ENCODE peak calls at places on chromosomes 2 and 18, in five cellular contexts. One of them, this sample, is unnamed.

GRCh38 chr2:61291851-61292575 is 130.0 kb downstream of the C2orf74 start:
- DNase-seq in sigmoid colon: no peak
- DNase-seq in ovary: no peak
- DNase-seq in upper lobe of left lung: no peak
- DNase-seq in A549: no peak
- DNase-seq in this sample: no peak

GRCh38 chr2:134401789-134402188 is 147.9 kb downstream of the MGAT5 start:
- DNase-seq in sigmoid colon: no peak
- DNase-seq in upper lobe of left lung: no peak
- DNase-seq in A549: no peak
- DNase-seq in ovary: no peak
- DNase-seq in this sample: no peak

GRCh38 chr18:34153711-34154110 is 71.0 kb downstream of the NOL4 start:
- DNase-seq in sigmoid colon: no peak
- DNase-seq in ovary: no peak
- DNase-seq in upper lobe of left lung: no peak
- DNase-seq in A549: no peak
- DNase-seq in this sample: no peak

GRCh38 chr2:138922973-138923563 is 142.9 kb upstream of the NXPH2 start:
- DNase-seq in sigmoid colon: no peak
- DNase-seq in ovary: no peak
- DNase-seq in upper lobe of left lung: no peak
- DNase-seq in A549: no peak
- DNase-seq in this sample: no peak

GRCh38 chr2:142874293-142874814 is 3.1 kb upstream of the KYNU start:
- DNase-seq in A549: no peak
- DNase-seq in ovary: no peak
- DNase-seq in sigmoid colon: no peak
- DNase-seq in upper lobe of left lung: no peak
- DNase-seq in this sample: peak

GRCh38 chr2:3377279-3377611 is 373 bp downstream of the EIPR1 start:
- DNase-seq in ovary: no peak
- DNase-seq in upper lobe of left lung: no peak
- DNase-seq in sigmoid colon: no peak
- DNase-seq in A549: peak
- DNase-seq in this sample: no peak

GRCh38 chr18:68060871-68061270 is 544.4 kb upstream of the DSEL start:
- DNase-seq in upper lobe of left lung: no peak
- DNase-seq in sigmoid colon: no peak
- DNase-seq in A549: no peak
- DNase-seq in ovary: no peak
- DNase-seq in this sample: no peak

GRCh38 chr2:35973737-35974132 is 381.8 kb upstream of the CRIM1 start:
- DNase-seq in upper lobe of left lung: no peak
- DNase-seq in sigmoid colon: no peak
- DNase-seq in ovary: no peak
- DNase-seq in A549: no peak
- DNase-seq in this sample: no peak

GRCh38 chr2:77013932-77014331 is 508.2 kb downstream of the LRRTM4 start:
- DNase-seq in A549: no peak
- DNase-seq in sigmoid colon: no peak
- DNase-seq in ovary: no peak
- DNase-seq in upper lobe of left lung: no peak
- DNase-seq in this sample: no peak

GRCh38 chr2:37415128-37415817 is 70.8 kb downstream of the QPCT start:
- DNase-seq in A549: no peak
- DNase-seq in sigmoid colon: no peak
- DNase-seq in upper lobe of left lung: peak
- DNase-seq in ovary: no peak
- DNase-seq in this sample: no peak

GRCh38 chr18:53799134-53799533 is 425.3 kb downstream of the MBD2 start:
- DNase-seq in upper lobe of left lung: no peak
- DNase-seq in ovary: no peak
- DNase-seq in sigmoid colon: no peak
- DNase-seq in A549: no peak
- DNase-seq in this sample: no peak

GRCh38 chr2:74373189-74373588 is 6.9 kb downstream of the DCTN1 start:
- DNase-seq in ovary: no peak
- DNase-seq in A549: no peak
- DNase-seq in sigmoid colon: no peak
- DNase-seq in upper lobe of left lung: no peak
- DNase-seq in this sample: peak

GRCh38 chr2:128036748-128037607 is 9.1 kb upstream of the SAP130 start:
- DNase-seq in upper lobe of left lung: no peak
- DNase-seq in sigmoid colon: no peak
- DNase-seq in A549: no peak
- DNase-seq in ovary: no peak
- DNase-seq in this sample: no peak

GRCh38 chr2:152407204-152407721 is 72.3 kb downstream of the FMNL2 start:
- DNase-seq in A549: peak
- DNase-seq in sigmoid colon: peak
- DNase-seq in upper lobe of left lung: no peak
- DNase-seq in ovary: peak
- DNase-seq in this sample: peak

GRCh38 chr2:10414000-10414451 is 34.1 kb downstream of the ODC1 start:
- DNase-seq in sigmoid colon: no peak
- DNase-seq in ovary: no peak
- DNase-seq in A549: no peak
- DNase-seq in upper lobe of left lung: no peak
- DNase-seq in this sample: peak

GRCh38 chr2:54455584-54456525 is at the start of gene SPTBN1:
- DNase-seq in A549: peak
- DNase-seq in sigmoid colon: peak
- DNase-seq in ovary: peak
- DNase-seq in upper lobe of left lung: peak
- DNase-seq in this sample: peak

GRCh38 chr2:117949800-117950199 is 64.1 kb downstream of the CCDC93 start:
- DNase-seq in A549: no peak
- DNase-seq in upper lobe of left lung: no peak
- DNase-seq in sigmoid colon: no peak
- DNase-seq in ovary: no peak
- DNase-seq in this sample: no peak

GRCh38 chr18:48851563-48851962 is 99.2 kb downstream of the SMAD7 start:
- DNase-seq in A549: no peak
- DNase-seq in sigmoid colon: no peak
- DNase-seq in ovary: peak
- DNase-seq in upper lobe of left lung: no peak
- DNase-seq in this sample: no peak

GRCh38 chr2:101616411-101616810 is 81.1 kb upstream of the MAP4K4 start:
- DNase-seq in ovary: no peak
- DNase-seq in A549: no peak
- DNase-seq in upper lobe of left lung: peak
- DNase-seq in sigmoid colon: no peak
- DNase-seq in this sample: no peak

GRCh38 chr2:208820289-208820688 is 413.7 kb downstream of the PTH2R start:
- DNase-seq in sigmoid colon: no peak
- DNase-seq in upper lobe of left lung: no peak
- DNase-seq in A549: no peak
- DNase-seq in ovary: no peak
- DNase-seq in this sample: no peak

GRCh38 chr2:168355110-168355509 is 101.0 kb upstream of the CERS6 start:
- DNase-seq in upper lobe of left lung: no peak
- DNase-seq in sigmoid colon: no peak
- DNase-seq in ovary: no peak
- DNase-seq in A549: no peak
- DNase-seq in this sample: no peak

GRCh38 chr18:79936641-79937040 is 14.8 kb downstream of the SLC66A2 start:
- DNase-seq in ovary: no peak
- DNase-seq in upper lobe of left lung: no peak
- DNase-seq in A549: no peak
- DNase-seq in sigmoid colon: peak
- DNase-seq in this sample: peak

GRCh38 chr18:34031810-34032209 is 192.9 kb downstream of the NOL4 start:
- DNase-seq in upper lobe of left lung: no peak
- DNase-seq in ovary: no peak
- DNase-seq in sigmoid colon: no peak
- DNase-seq in A549: no peak
- DNase-seq in this sample: no peak

DNA sequence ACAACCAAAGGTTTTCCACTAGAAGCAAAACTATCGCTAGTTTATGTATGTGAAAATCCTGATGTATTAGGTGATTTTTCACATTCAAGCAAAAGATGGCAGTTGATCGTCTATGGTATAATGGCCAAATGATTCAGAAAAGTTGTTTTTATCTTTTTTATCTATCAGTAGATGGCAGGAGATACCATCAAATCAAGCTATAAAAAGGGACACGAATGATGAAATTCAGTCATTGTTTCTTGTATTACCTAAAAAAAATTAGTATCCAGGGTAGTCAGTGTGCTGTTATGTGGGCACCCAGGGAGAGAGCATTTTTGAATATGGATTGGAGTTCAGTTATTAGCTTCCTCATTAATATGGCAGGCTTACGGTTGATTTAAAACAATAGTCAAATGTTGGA is 22.9 kb upstream of the CAVIN2 start:
- DNase-seq in upper lobe of left lung: no peak
- DNase-seq in A549: no peak
- DNase-seq in sigmoid colon: no peak
- DNase-seq in ovary: no peak
- DNase-seq in this sample: no peak
- TF ChIP-seq CTCF in upper lobe of left lung: no peak
- TF ChIP-seq CTCF in A549: no peak
- TF ChIP-seq CTCF in sigmoid colon: no peak
- TF ChIP-seq CTCF in ovary: no peak
- TF ChIP-seq CTCF in this sample: no peak

DNA sequence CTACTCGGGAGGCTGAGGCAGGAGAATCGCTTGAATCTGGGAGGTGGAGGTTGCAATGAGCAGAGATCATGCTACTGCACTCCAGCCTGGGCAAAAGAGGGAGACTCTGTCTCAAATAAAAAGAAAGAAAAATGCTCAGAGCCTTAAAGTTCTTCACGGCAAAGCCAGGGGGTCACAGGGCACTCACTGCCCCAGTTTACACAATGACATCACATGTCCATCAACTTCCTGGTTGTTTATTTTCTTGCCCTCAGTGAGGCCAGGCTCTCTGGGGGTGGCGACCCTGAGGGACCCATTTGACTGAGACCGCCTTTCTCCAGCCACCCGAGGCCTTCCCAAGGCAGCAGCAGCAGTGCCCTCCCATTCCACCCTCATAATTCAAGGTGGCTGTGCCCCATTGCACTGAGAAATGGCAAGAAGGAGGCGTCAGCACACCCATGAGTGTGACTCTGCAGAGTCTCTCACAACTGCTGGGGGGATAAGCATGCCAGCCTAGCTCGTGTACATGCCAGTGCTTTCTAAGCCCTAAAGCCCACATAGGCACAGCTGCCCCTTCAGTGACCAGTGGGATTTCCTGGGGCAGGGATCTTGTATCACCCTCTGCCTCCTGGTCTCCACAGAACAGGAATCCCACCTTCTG is 50.0 kb downstream of the SFXN5 start:
- DNase-seq in A549: no peak
- DNase-seq in sigmoid colon: no peak
- DNase-seq in upper lobe of left lung: no peak
- DNase-seq in ovary: no peak
- DNase-seq in this sample: no peak
- TF ChIP-seq EP300 in A549: no peak
- TF ChIP-seq EP300 in sigmoid colon: no peak
- TF ChIP-seq EP300 in upper lobe of left lung: no peak
- TF ChIP-seq EP300 in ovary: no peak
- TF ChIP-seq EP300 in this sample: no peak

DNA sequence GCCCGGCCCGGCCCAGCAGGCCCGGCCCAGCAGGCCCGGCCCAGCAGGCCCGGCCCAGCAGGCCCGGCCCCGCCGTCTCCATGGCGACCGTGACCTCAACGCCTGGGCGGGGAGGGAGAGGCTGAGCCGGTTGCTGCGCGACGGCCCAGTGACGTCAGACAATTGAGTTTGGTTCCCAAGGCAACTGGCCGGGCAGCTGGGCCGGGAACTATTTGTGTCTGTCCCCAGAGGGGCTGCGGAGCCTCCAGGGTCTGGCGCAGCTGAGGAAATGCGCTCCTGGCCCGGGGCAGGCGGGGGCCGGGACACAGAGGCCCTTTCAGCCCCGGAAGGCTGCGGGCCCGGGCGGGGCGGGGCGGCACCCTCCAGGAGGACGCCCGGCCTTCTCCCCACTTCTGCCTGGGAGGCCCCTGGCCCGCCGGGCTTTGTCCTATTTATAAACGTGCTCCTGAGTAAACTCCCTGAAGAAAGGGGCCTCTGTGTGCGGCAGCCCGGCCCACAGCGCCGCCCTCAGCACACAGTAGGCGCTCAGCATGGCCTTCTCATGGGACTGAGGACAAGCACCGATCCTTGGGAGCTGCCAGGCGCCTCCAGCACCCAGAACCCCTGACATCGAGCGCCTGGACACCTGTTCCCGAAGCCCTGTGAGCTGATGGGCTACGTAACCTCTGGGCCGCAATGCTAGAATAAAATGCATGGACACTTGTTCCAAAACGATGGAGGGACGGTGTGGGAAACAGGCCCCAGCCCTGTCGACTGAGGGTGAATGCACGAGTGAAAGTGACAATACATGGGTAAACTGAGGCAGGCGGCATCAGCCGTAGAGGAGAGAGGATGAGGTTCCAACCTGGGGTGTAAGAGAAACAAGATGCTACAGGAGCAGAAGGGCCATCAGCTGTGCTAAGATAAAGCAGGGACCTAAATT is 12.3 kb downstream of the TEX44 start:
- DNase-seq in A549: peak
- DNase-seq in sigmoid colon: peak
- DNase-seq in ovary: peak
- DNase-seq in upper lobe of left lung: peak
- DNase-seq in this sample: peak
- H3K4me3 ChIP-seq in A549: peak
- H3K4me3 ChIP-seq in sigmoid colon: peak
- H3K4me3 ChIP-seq in ovary: peak
- H3K4me3 ChIP-seq in upper lobe of left lung: peak
- H3K4me3 ChIP-seq in this sample: no peak

DNA sequence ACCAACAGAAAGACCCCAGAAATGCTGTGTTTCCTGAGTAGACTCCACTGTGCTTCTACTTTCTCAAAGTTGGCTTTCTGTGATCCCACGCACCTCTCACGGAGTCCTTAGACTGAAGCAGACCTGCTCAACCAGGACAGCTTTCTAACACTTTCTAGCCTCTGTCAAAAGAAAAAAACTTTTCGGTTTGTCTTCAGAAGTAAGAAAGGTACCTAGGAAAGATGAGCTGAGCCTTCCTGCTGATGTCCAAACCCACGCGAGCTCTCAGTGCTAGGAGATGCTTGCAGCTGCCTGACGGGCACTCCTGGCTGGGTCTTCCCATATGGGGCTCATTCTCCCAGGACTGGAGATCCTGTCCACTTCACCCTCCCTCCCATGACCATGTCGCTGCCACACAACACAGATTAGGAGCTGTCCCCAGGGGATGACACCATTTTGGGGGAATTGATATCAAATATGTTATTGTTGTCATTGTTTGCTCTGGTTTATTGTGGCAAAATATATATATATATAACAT is 49.2 kb upstream of the DAPL1 start:
- DNase-seq in A549: no peak
- DNase-seq in upper lobe of left lung: no peak
- DNase-seq in ovary: no peak
- DNase-seq in sigmoid colon: no peak
- DNase-seq in this sample: no peak
- TF ChIP-seq CTCF in A549: no peak
- TF ChIP-seq CTCF in upper lobe of left lung: no peak
- TF ChIP-seq CTCF in ovary: no peak
- TF ChIP-seq CTCF in sigmoid colon: no peak
- TF ChIP-seq CTCF in this sample: no peak